ENCODE peak calls at places on chromosomes 16 and 17, in ten cellular contexts. One of them, this sample, is unnamed.

GRCh38 chr17:50144346-50144745 is 6.1 kb downstream of the PPP1R9B start:
- DNase-seq in nephron progenitor cell: no peak
- DNase-seq in HCEC 1CT: no peak
- DNase-seq in MM.1S: no peak
- DNase-seq in fibroblast of the conjunctiva: no peak
- DNase-seq in cardiac muscle cell: no peak
- DNase-seq in activated T-cell treated with anti-CD3 and anti-CD28 coated beads, Interleukin-2, amount 50 U/mL, for 4 hours: no peak
- DNase-seq in right cardiac atrium: no peak
- DNase-seq in heart left ventricle: no peak
- DNase-seq in activated CD4-positive, CD25-positive, alpha-beta regulatory T cell: no peak
- DNase-seq in this sample: no peak

GRCh38 chr17:55607736-55608341 is 96.6 kb upstream of the SMIM36 start:
- DNase-seq in nephron progenitor cell: no peak
- DNase-seq in HCEC 1CT: peak
- DNase-seq in MM.1S: no peak
- DNase-seq in fibroblast of the conjunctiva: peak
- DNase-seq in cardiac muscle cell: peak
- DNase-seq in activated T-cell treated with anti-CD3 and anti-CD28 coated beads, Interleukin-2, amount 50 U/mL, for 4 hours: no peak
- DNase-seq in right cardiac atrium: peak
- DNase-seq in heart left ventricle: no peak
- DNase-seq in activated CD4-positive, CD25-positive, alpha-beta regulatory T cell: no peak
- DNase-seq in this sample: peak

GRCh38 chr17:53227514-53227913 is 595.2 kb upstream of the KIF2B start:
- DNase-seq in nephron progenitor cell: no peak
- DNase-seq in HCEC 1CT: no peak
- DNase-seq in MM.1S: no peak
- DNase-seq in fibroblast of the conjunctiva: no peak
- DNase-seq in cardiac muscle cell: no peak
- DNase-seq in activated T-cell treated with anti-CD3 and anti-CD28 coated beads, Interleukin-2, amount 50 U/mL, for 4 hours: no peak
- DNase-seq in right cardiac atrium: no peak
- DNase-seq in heart left ventricle: no peak
- DNase-seq in activated CD4-positive, CD25-positive, alpha-beta regulatory T cell: no peak
- DNase-seq in this sample: no peak

GRCh38 chr17:82134101-82134500 is 36.1 kb upstream of the FASN start:
- DNase-seq in nephron progenitor cell: no peak
- DNase-seq in HCEC 1CT: no peak
- DNase-seq in MM.1S: no peak
- DNase-seq in fibroblast of the conjunctiva: peak
- DNase-seq in cardiac muscle cell: no peak
- DNase-seq in activated T-cell treated with anti-CD3 and anti-CD28 coated beads, Interleukin-2, amount 50 U/mL, for 4 hours: no peak
- DNase-seq in right cardiac atrium: no peak
- DNase-seq in heart left ventricle: no peak
- DNase-seq in activated CD4-positive, CD25-positive, alpha-beta regulatory T cell: no peak
- DNase-seq in this sample: peak

GRCh38 chr16:86011532-86011931 is 112.6 kb downstream of the IRF8 start:
- DNase-seq in nephron progenitor cell: no peak
- DNase-seq in HCEC 1CT: no peak
- DNase-seq in MM.1S: no peak
- DNase-seq in fibroblast of the conjunctiva: no peak
- DNase-seq in cardiac muscle cell: no peak
- DNase-seq in activated T-cell treated with anti-CD3 and anti-CD28 coated beads, Interleukin-2, amount 50 U/mL, for 4 hours: no peak
- DNase-seq in right cardiac atrium: no peak
- DNase-seq in heart left ventricle: no peak
- DNase-seq in activated CD4-positive, CD25-positive, alpha-beta regulatory T cell: no peak
- DNase-seq in this sample: no peak

GRCh38 chr17:40817103-40817682 is 5.2 kb downstream of the KRT10 start:
- DNase-seq in nephron progenitor cell: no peak
- DNase-seq in HCEC 1CT: no peak
- DNase-seq in MM.1S: no peak
- DNase-seq in fibroblast of the conjunctiva: no peak
- DNase-seq in cardiac muscle cell: no peak
- DNase-seq in activated T-cell treated with anti-CD3 and anti-CD28 coated beads, Interleukin-2, amount 50 U/mL, for 4 hours: no peak
- DNase-seq in right cardiac atrium: no peak
- DNase-seq in heart left ventricle: no peak
- DNase-seq in activated CD4-positive, CD25-positive, alpha-beta regulatory T cell: no peak
- DNase-seq in this sample: no peak

GRCh38 chr16:3879887-3880564 is 487 bp downstream of the CREBBP start:
- DNase-seq in nephron progenitor cell: peak
- DNase-seq in HCEC 1CT: peak
- DNase-seq in MM.1S: peak
- DNase-seq in fibroblast of the conjunctiva: peak
- DNase-seq in cardiac muscle cell: peak
- DNase-seq in activated T-cell treated with anti-CD3 and anti-CD28 coated beads, Interleukin-2, amount 50 U/mL, for 4 hours: peak
- DNase-seq in right cardiac atrium: peak
- DNase-seq in heart left ventricle: peak
- DNase-seq in activated CD4-positive, CD25-positive, alpha-beta regulatory T cell: peak
- DNase-seq in this sample: peak

GRCh38 chr16:71895679-71896385 is 501 bp downstream of the IST1 start:
- DNase-seq in nephron progenitor cell: peak
- DNase-seq in HCEC 1CT: peak
- DNase-seq in MM.1S: peak
- DNase-seq in fibroblast of the conjunctiva: no peak
- DNase-seq in cardiac muscle cell: peak
- DNase-seq in activated T-cell treated with anti-CD3 and anti-CD28 coated beads, Interleukin-2, amount 50 U/mL, for 4 hours: peak
- DNase-seq in right cardiac atrium: peak
- DNase-seq in heart left ventricle: peak
- DNase-seq in activated CD4-positive, CD25-positive, alpha-beta regulatory T cell: no peak
- DNase-seq in this sample: peak

GRCh38 chr17:12927541-12928425 is 90.0 kb downstream of the ELAC2 start:
- DNase-seq in nephron progenitor cell: no peak
- DNase-seq in HCEC 1CT: no peak
- DNase-seq in MM.1S: no peak
- DNase-seq in fibroblast of the conjunctiva: no peak
- DNase-seq in cardiac muscle cell: peak
- DNase-seq in activated T-cell treated with anti-CD3 and anti-CD28 coated beads, Interleukin-2, amount 50 U/mL, for 4 hours: no peak
- DNase-seq in right cardiac atrium: peak
- DNase-seq in heart left ventricle: peak
- DNase-seq in activated CD4-positive, CD25-positive, alpha-beta regulatory T cell: no peak
- DNase-seq in this sample: peak

GRCh38 chr17:66673668-66674276 is 161.1 kb upstream of the CACNG5 start:
- DNase-seq in nephron progenitor cell: peak
- DNase-seq in HCEC 1CT: peak
- DNase-seq in MM.1S: peak
- DNase-seq in fibroblast of the conjunctiva: peak
- DNase-seq in cardiac muscle cell: peak
- DNase-seq in activated T-cell treated with anti-CD3 and anti-CD28 coated beads, Interleukin-2, amount 50 U/mL, for 4 hours: peak
- DNase-seq in right cardiac atrium: no peak
- DNase-seq in heart left ventricle: peak
- DNase-seq in activated CD4-positive, CD25-positive, alpha-beta regulatory T cell: no peak
- DNase-seq in this sample: peak

GRCh38 chr16:53925011-53925410 is 221.1 kb downstream of the FTO start:
- DNase-seq in nephron progenitor cell: no peak
- DNase-seq in HCEC 1CT: no peak
- DNase-seq in MM.1S: no peak
- DNase-seq in fibroblast of the conjunctiva: no peak
- DNase-seq in cardiac muscle cell: peak
- DNase-seq in activated T-cell treated with anti-CD3 and anti-CD28 coated beads, Interleukin-2, amount 50 U/mL, for 4 hours: no peak
- DNase-seq in right cardiac atrium: no peak
- DNase-seq in heart left ventricle: no peak
- DNase-seq in activated CD4-positive, CD25-positive, alpha-beta regulatory T cell: no peak
- DNase-seq in this sample: no peak

This sample was measured in fibroblast of mammary gland.